ENCODE peak calls at places on chromosomes 12 and 14, in four cellular contexts. N is SK-N-SH, X is HepG2, E is GM12878. O is an unnamed sample.

GRCh38 chr12:69101505-69101904 is 137.9 kb upstream of the CPSF6 start:
- DNase-seq in N (no peak), E (no peak), X (peak; percentile 49), O (peak; percentile 7)

GRCh38 chr12:114679942-114680341 is 4.0 kb downstream of the TBX3 start:
- DNase-seq in E (no peak), N (no peak), X (no peak), O (no peak)

GRCh38 chr12:85621041-85621440 is 215.2 kb downstream of the RASSF9 start:
- DNase-seq in X (no peak), N (no peak), E (no peak), O (no peak)

GRCh38 chr14:70771781-70772212 is 37.5 kb downstream of the MAP3K9 start:
- DNase-seq in N (no peak), E (no peak), X (no peak), O (no peak)

GRCh38 chr12:89892426-89892825 is 183.8 kb upstream of the ATP2B1 start:
- DNase-seq in N (no peak), X (no peak), E (no peak), O (no peak)

GRCh38 chr12:6635856-6636521 is at the start of gene LPAR5:
- DNase-seq in X (no peak), E (no peak), N (peak; percentile 42), O (peak; percentile 48)

GRCh38 chr12:120534703-120535655 is 823 bp downstream of the RNF10 start:
- DNase-seq in X (no peak), E (no peak), N (peak; percentile 86), O (peak; percentile 51)

GRCh38 chr12:48750215-48750614 is 33.7 kb upstream of the CCNT1 start:
- DNase-seq in X (no peak), E (no peak), N (no peak), O (no peak)

GRCh38 chr12:88960213-88960878 is 380.1 kb upstream of the KITLG start:
- DNase-seq in X (peak; percentile 59), N (no peak), E (no peak), O (no peak)

GRCh38 chr12:111580737-111581136 is 18.4 kb downstream of the ATXN2 start:
- DNase-seq in X (no peak), N (no peak), E (no peak), O (no peak)

GRCh38 chr12:52215587-52216031 is 17.4 kb upstream of the KRT7 start:
- DNase-seq in N (peak; percentile 74), X (peak; percentile 72), E (no peak), O (peak; percentile 85)

GRCh38 chr12:122106891-122107660 is 28.5 kb downstream of the MLXIP start:
- DNase-seq in E (no peak), X (no peak), N (no peak), O (no peak)

GRCh38 chr12:12582895-12583303 is 20.2 kb upstream of the DUSP16 start:
- DNase-seq in E (peak; percentile 100), N (no peak), X (peak; percentile 71), O (peak; percentile 79)

GRCh38 chr14:56598519-56598918 is 18.9 kb downstream of the TMEM260 start:
- DNase-seq in E (no peak), X (no peak), N (no peak), O (no peak)

GRCh38 chr14:70917633-70918032 is 10.4 kb downstream of the PCNX1 start:
- DNase-seq in E (no peak), N (no peak), X (no peak), O (no peak)

GRCh38 chr12:12210416-12210815 is 56.4 kb downstream of the LRP6 start:
- DNase-seq in X (no peak), E (no peak), N (no peak), O (no peak)

GRCh38 chr12:39157696-39158342 is 252.4 kb upstream of the CPNE8 start:
- DNase-seq in E (no peak), N (no peak), X (no peak), O (no peak)

GRCh38 chr14:62655161-62655560 is 390.1 kb downstream of the KCNH5 start:
- DNase-seq in X (no peak), N (no peak), E (no peak), O (no peak)

GRCh38 chr12:65659681-65660080 is 164.6 kb upstream of the HMGA2 start:
- DNase-seq in X (no peak), E (no peak), N (no peak), O (no peak)

GRCh38 chr12:46547421-46548340 is 175.1 kb upstream of the SLC38A2 start:
- DNase-seq in E (no peak), X (no peak), N (no peak), O (no peak)

GRCh38 chr12:14691560-14691959 is 4.8 kb downstream of the GUCY2C start:
- DNase-seq in X (no peak), N (no peak), E (no peak), O (no peak)

GRCh38 chr12:110813298-110813697 is 33.5 kb upstream of the CCDC63 start:
- DNase-seq in E (no peak), N (no peak), X (no peak), O (no peak)

GRCh38 chr12:1518763-1519516 is 75.4 kb downstream of the FBXL14 start:
- DNase-seq in X (peak; percentile 66), N (no peak), E (no peak), O (no peak)

GRCh38 chr14:104795781-104796681 is 483 bp upstream of the AKT1 start:
- DNase-seq in E (no peak), X (peak; percentile 60), N (peak; percentile 94), O (no peak)

GRCh38 chr12:27337376-27337775 is 4.7 kb downstream of the BMAL2 start:
- DNase-seq in N (no peak), E (no peak), X (peak; percentile 34), O (no peak)

GRCh38 chr12:91023326-91024004 is 18.7 kb upstream of the EPYC start:
- DNase-seq in X (no peak), N (no peak), E (no peak), O (no peak)

GRCh38 chr14:74647834-74648361 is 35.9 kb upstream of the LTBP2 start:
- DNase-seq in E (no peak), N (peak; percentile 47), X (no peak), O (no peak)

GRCh38 chr12:80156306-80156705 is 57.0 kb downstream of the OTOGL start:
- DNase-seq in N (no peak), X (no peak), E (no peak), O (no peak)

GRCh38 chr12:47021298-47021697 is 58.1 kb upstream of the PCED1B start:
- DNase-seq in E (peak; percentile 11), N (peak; percentile 17), X (peak; percentile 46), O (peak; percentile 50)

GRCh38 chr14:29810657-29811056 is 117.0 kb downstream of the PRKD1 start:
- DNase-seq in N (no peak), X (no peak), E (no peak), O (no peak)

GRCh38 chr12:106957617-106958016 is 1.9 kb downstream of the TMEM263 start:
- DNase-seq in N (no peak), E (no peak), X (no peak), O (no peak)

GRCh38 chr12:111276189-111276588 is 92.7 kb downstream of the PHETA1 start:
- DNase-seq in X (no peak), N (no peak), E (no peak), O (peak; percentile 37)

GRCh38 chr14:22383515-22384166 is 205.4 kb downstream of the DAD1 start:
- DNase-seq in N (no peak), X (no peak), E (peak; percentile 82), O (no peak)
- TF ChIP-seq USF2 in N (no peak), X (no peak), E (no peak), O (no peak)

DNA sequence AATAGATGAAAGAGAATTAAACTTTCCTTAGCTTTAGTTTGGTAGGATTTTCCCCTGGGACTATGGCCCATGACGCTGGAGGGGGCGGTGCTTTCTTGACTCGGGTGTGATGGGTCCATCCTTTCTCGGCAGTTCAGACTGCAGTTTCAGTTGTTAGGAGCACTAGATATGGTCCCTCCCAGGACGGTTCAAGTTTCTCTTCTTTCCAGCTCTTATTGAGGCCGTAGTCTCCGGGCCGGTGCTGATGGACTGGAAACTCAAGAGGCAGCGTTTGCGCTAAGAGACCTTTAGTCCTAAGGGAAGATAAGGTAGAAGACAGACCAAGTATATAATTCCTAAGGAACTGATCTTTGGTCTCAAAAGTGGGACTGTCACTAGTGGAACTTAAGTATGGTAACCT is 111.2 kb downstream of the RIN3 start:
- DNase-seq in X (no peak), E (no peak), N (no peak), O (no peak)
- TF ChIP-seq PBX3 in X (no peak), E (no peak), N (no peak), O (no peak)

GRCh38 chr14:39548358-39548757 is 116.1 kb upstream of the FBXO33 start:
- DNase-seq in X (no peak), N (no peak), E (no peak), O (no peak)

GRCh38 chr14:39547845-39548244 is 115.6 kb upstream of the FBXO33 start:
- DNase-seq in X (no peak), N (no peak), E (no peak), O (no peak)
- TF ChIP-seq USF2 in X (no peak), N (no peak), E (no peak), O (no peak)

GRCh38 chr14:76876076-76876475 is 49.9 kb downstream of the LRRC74A start:
- DNase-seq in E (no peak), N (peak; percentile 86), X (peak; percentile 43), O (peak; percentile 86)
- TF ChIP-seq PBX3 in E (no peak), N (no peak), X (no peak), O (no peak)

GRCh38 chr14:91805659-91806058 is 61.7 kb downstream of the TC2N start:
- DNase-seq in E (no peak), N (no peak), X (no peak), O (no peak)
- TF ChIP-seq USF2 in E (no peak), N (no peak), X (no peak), O (no peak)

GRCh38 chr14:37870170-37870569 is 274.7 kb downstream of the TTC6 start:
- DNase-seq in X (no peak), E (no peak), N (no peak), O (no peak)

GRCh38 chr14:37869633-37870032 is 274.2 kb downstream of the TTC6 start:
- DNase-seq in X (no peak), E (no peak), N (no peak), O (no peak)

GRCh38 chr14:37870947-37871346 is 275.5 kb downstream of the TTC6 start:
- DNase-seq in X (peak; percentile 23), N (no peak), E (no peak), O (no peak)

GRCh38 chr14:37874429-37875109 is 279.1 kb downstream of the TTC6 start:
- DNase-seq in E (peak; percentile 8), N (peak; percentile 41), X (peak; percentile 90), O (peak; percentile 59)
- TF ChIP-seq PBX3 in E (no peak), N (no peak), X (no peak), O (no peak)

GRCh38 chr12:78534311-78534710 is 330.3 kb upstream of the SYT1 start:
- DNase-seq in N (no peak), E (no peak), X (no peak), O (no peak)
- TF ChIP-seq USF2 in N (no peak), E (no peak), X (no peak), O (no peak)